ENCODE peak calls at places on chromosomes 6 and 20, in nine cellular contexts. F is activated T-cell treated with anti-CD3 and anti-CD28 coated beads for 1 hour; L is NCI-H1436; U is HFF-Myc; Z is skeletal muscle cell; A is EH; Y is activated CD4-positive, CD25-positive, alpha-beta regulatory T cell; E is GM23338; S is caudate nucleus. I is an unnamed sample.

GRCh38 chr6:16409531-16410441 is 171.4 kb downstream of the GMPR start:
- DNase-seq in Z (no peak), L (peak; percentile 30), U (peak; percentile 58), Y (peak; percentile 22), F (peak; percentile 36), S (no peak), E (peak; percentile 84), A (peak; percentile 74), I (peak; percentile 67)

GRCh38 chr6:158797331-158798202 is 21.6 kb downstream of the EZR start:
- DNase-seq in A (peak; percentile 93), Y (no peak), F (no peak), U (no peak), L (no peak), S (no peak), E (no peak), Z (no peak), I (peak; percentile 60)

GRCh38 chr6:140773276-140773675 is 1359.4 kb upstream of the GJE1 start:
- DNase-seq in F (no peak), Y (no peak), A (peak; percentile 15), S (no peak), L (no peak), Z (no peak), E (no peak), U (no peak), I (no peak)

GRCh38 chr6:40489798-40490197 is 97.4 kb downstream of the LRFN2 start:
- DNase-seq in F (no peak), E (no peak), A (no peak), U (no peak), Z (no peak), Y (no peak), S (no peak), L (no peak), I (no peak)

GRCh38 chr6:106747139-106747538 is 117.8 kb downstream of the QRSL1 start:
- DNase-seq in F (no peak), Y (no peak), L (peak; percentile 40), E (no peak), Z (no peak), U (no peak), A (no peak), S (no peak), I (no peak)

GRCh38 chr6:47174502-47175023 is 132.4 kb upstream of the ADGRF1 start:
- DNase-seq in F (no peak), U (no peak), L (no peak), A (no peak), Z (no peak), E (no peak), S (no peak), Y (no peak), I (no peak)

GRCh38 chr6:44304282-44305199 is 8.6 kb downstream of the AARS2 start:
- DNase-seq in Z (no peak), A (peak; percentile 55), E (peak; percentile 74), S (no peak), F (peak; percentile 25), Y (peak; percentile 9), U (no peak), L (no peak), I (no peak)

GRCh38 chr20:21519136-21519584 is 5.3 kb upstream of the NKX2-2 start:
- DNase-seq in F (no peak), Y (no peak), U (no peak), A (no peak), E (peak; percentile 46), Z (no peak), L (peak; percentile 42), S (no peak), I (no peak)

GRCh38 chr6:11835065-11835464 is 56.5 kb upstream of the ADTRP start:
- DNase-seq in S (no peak), E (no peak), L (no peak), F (no peak), Y (no peak), A (no peak), Z (no peak), U (no peak), I (no peak)

GRCh38 chr6:146962332-146962731 is 241.9 kb upstream of the STXBP5 start:
- DNase-seq in A (no peak), S (no peak), E (no peak), U (no peak), Z (no peak), F (no peak), L (no peak), Y (no peak), I (peak; percentile 21)

GRCh38 chr6:118963003-118963402 is 28.0 kb upstream of the MCM9 start:
- DNase-seq in A (peak; percentile 9), S (no peak), Y (no peak), L (no peak), F (no peak), U (no peak), Z (no peak), E (no peak), I (no peak)

GRCh38 chr20:18738055-18738454 is 75.5 kb upstream of the SCP2D1 start:
- DNase-seq in E (no peak), F (no peak), A (peak; percentile 30), U (peak; percentile 19), S (no peak), L (no peak), Z (no peak), Y (no peak), I (peak; percentile 11)

GRCh38 chr6:140806431-140806830 is 1326.3 kb upstream of the GJE1 start:
- DNase-seq in A (peak; percentile 50), U (no peak), S (no peak), Z (no peak), Y (no peak), E (no peak), L (no peak), F (no peak), I (no peak)

GRCh38 chr20:7144464-7144863 is 377.0 kb downstream of the BMP2 start:
- DNase-seq in L (no peak), A (no peak), F (no peak), Y (no peak), E (no peak), U (no peak), Z (no peak), S (no peak), I (no peak)

GRCh38 chr6:122491915-122492537 is 20.4 kb upstream of the SERINC1 start:
- DNase-seq in U (peak; percentile 21), L (peak; percentile 52), S (peak; percentile 29), E (peak; percentile 83), Z (peak; percentile 31), Y (peak; percentile 24), F (peak; percentile 57), A (peak; percentile 69), I (peak; percentile 36)

GRCh38 chr20:62606551-62607201 is 35.6 kb upstream of the SLCO4A1 start:
- DNase-seq in E (peak; percentile 77), U (no peak), L (peak; percentile 63), F (no peak), Z (no peak), Y (no peak), A (peak; percentile 36), S (no peak), I (no peak)

GRCh38 chr6:139515511-139515910 is 141.1 kb upstream of the CITED2 start:
- DNase-seq in A (peak; percentile 83), U (no peak), Y (no peak), Z (peak; percentile 74), S (no peak), L (no peak), E (peak; percentile 5), F (no peak), I (no peak)

GRCh38 chr6:4250645-4251044 is 115.3 kb upstream of the ECI2 start:
- DNase-seq in S (no peak), U (no peak), A (no peak), F (no peak), L (no peak), E (no peak), Z (no peak), Y (no peak), I (no peak)

GRCh38 chr6:120871416-120872261 is 462.6 kb downstream of the TBC1D32 start:
- DNase-seq in S (no peak), Z (no peak), F (no peak), A (no peak), E (peak; percentile 26), Y (no peak), U (no peak), L (no peak), I (no peak)

GRCh38 chr6:11198663-11199603 is 33.5 kb downstream of the NEDD9 start:
- DNase-seq in Z (no peak), A (no peak), U (no peak), Y (no peak), E (no peak), S (no peak), F (no peak), L (no peak), I (no peak)

I was measured in GM04504.